ENCODE peak calls at places on chromosomes 7 and 10, in eight cellular contexts. X is heart left ventricle, R is upper lobe of left lung, U is endothelial cell of umbilical vein, Z is prostate gland, I is A549, S is tibial nerve, Y is stomach. T is an unnamed sample.

GRCh38 chr10:70324951-70325781 is 41.4 kb upstream of the NPFFR1 start:
- DNase-seq in U (no peak), R (no peak), I (no peak), Y (no peak), S (no peak), Z (no peak), X (no peak), T (no peak)

GRCh38 chr7:25647872-25648271 is 419.6 kb upstream of the NPVF start:
- DNase-seq in Y (no peak), S (no peak), I (no peak), X (no peak), R (no peak), U (no peak), Z (no peak), T (no peak)

GRCh38 chr10:77798940-77799339 is 127.6 kb downstream of the DLG5 start:
- DNase-seq in U (no peak), I (no peak), Y (no peak), S (no peak), X (no peak), Z (no peak), R (no peak), T (no peak)

GRCh38 chr10:73894245-73894971 is 16.5 kb upstream of the PLAU start:
- DNase-seq in X (no peak), I (no peak), S (no peak), R (no peak), U (peak; percentile 90), Y (no peak), Z (no peak), T (peak; percentile 41)

GRCh38 chr7:137454169-137455166 is 110.9 kb upstream of the PTN start:
- DNase-seq in I (peak; percentile 8), Z (no peak), S (no peak), R (no peak), U (peak; percentile 50), X (peak; percentile 18), Y (no peak), T (peak; percentile 46)

GRCh38 chr7:151246161-151247015 is 2.1 kb downstream of the SMARCD3 start:
- DNase-seq in Y (no peak), R (no peak), Z (no peak), S (no peak), U (no peak), X (no peak), I (peak; percentile 32), T (no peak)

GRCh38 chr10:8463853-8464252 is 409.4 kb downstream of the GATA3 start:
- DNase-seq in Y (no peak), R (no peak), X (no peak), I (no peak), Z (no peak), S (no peak), U (no peak), T (no peak)

GRCh38 chr7:25359471-25360059 is 131.3 kb upstream of the NPVF start:
- DNase-seq in Y (no peak), X (no peak), I (no peak), S (no peak), U (no peak), R (no peak), Z (no peak), T (no peak)

GRCh38 chr7:78149787-78150186 is 351.2 kb downstream of the PHTF2 start:
- DNase-seq in S (no peak), Z (no peak), X (no peak), I (no peak), R (no peak), Y (no peak), U (no peak), T (no peak)

GRCh38 chr7:122457969-122458368 is 153.4 kb upstream of the FEZF1 start:
- DNase-seq in S (no peak), X (no peak), Y (no peak), R (no peak), I (no peak), U (no peak), Z (no peak), T (no peak)

GRCh38 chr10:112435013-112435619 is 11.6 kb downstream of the ZDHHC6 start:
- DNase-seq in X (no peak), S (no peak), R (no peak), Y (no peak), U (peak; percentile 63), Z (no peak), I (peak; percentile 20), T (peak; percentile 76)

GRCh38 chr7:131845573-131846337 is 289.3 kb upstream of the PODXL start:
- DNase-seq in Z (no peak), Y (no peak), I (no peak), S (no peak), U (no peak), R (no peak), X (no peak), T (no peak)

GRCh38 chr10:29326299-29326698 is 37.4 kb downstream of the LYZL1 start:
- DNase-seq in I (no peak), U (no peak), S (no peak), Z (no peak), X (no peak), Y (no peak), R (no peak), T (no peak)

GRCh38 chr10:29323387-29323786 is 34.5 kb downstream of the LYZL1 start:
- DNase-seq in Y (no peak), I (no peak), X (no peak), R (no peak), U (no peak), Z (no peak), S (no peak), T (no peak)

GRCh38 chr10:29321656-29322055 is 32.8 kb downstream of the LYZL1 start:
- DNase-seq in R (no peak), Z (no peak), Y (no peak), X (no peak), S (no peak), I (no peak), U (no peak), T (no peak)

GRCh38 chr10:29322918-29323317 is 34.0 kb downstream of the LYZL1 start:
- DNase-seq in Z (no peak), Y (no peak), R (no peak), U (no peak), S (no peak), I (no peak), X (peak; percentile 43), T (no peak)

GRCh38 chr10:29324220-29324831 is 35.5 kb downstream of the LYZL1 start:
- DNase-seq in U (no peak), I (no peak), S (no peak), Z (no peak), R (no peak), X (no peak), Y (no peak), T (no peak)
- TF ChIP-seq POLR2A in U (no peak), I (no peak), S (no peak), Z (no peak), R (no peak), X (no peak), Y (no peak), T (no peak)

GRCh38 chr7:149624419-149625338 is 127.1 kb upstream of the ZNF746 start:
- DNase-seq in R (peak; percentile 97), Y (peak; percentile 96), Z (peak; percentile 90), X (peak; percentile 93), U (peak; percentile 89), I (peak; percentile 74), S (peak; percentile 87), T (peak; percentile 98)
- TF ChIP-seq POLR2A in R (peak; percentile 93), Y (no peak), Z (peak; percentile 74), X (peak; percentile 73), U (peak; percentile 84), I (peak; percentile 78), S (no peak), T (peak; percentile 89)

DNA sequence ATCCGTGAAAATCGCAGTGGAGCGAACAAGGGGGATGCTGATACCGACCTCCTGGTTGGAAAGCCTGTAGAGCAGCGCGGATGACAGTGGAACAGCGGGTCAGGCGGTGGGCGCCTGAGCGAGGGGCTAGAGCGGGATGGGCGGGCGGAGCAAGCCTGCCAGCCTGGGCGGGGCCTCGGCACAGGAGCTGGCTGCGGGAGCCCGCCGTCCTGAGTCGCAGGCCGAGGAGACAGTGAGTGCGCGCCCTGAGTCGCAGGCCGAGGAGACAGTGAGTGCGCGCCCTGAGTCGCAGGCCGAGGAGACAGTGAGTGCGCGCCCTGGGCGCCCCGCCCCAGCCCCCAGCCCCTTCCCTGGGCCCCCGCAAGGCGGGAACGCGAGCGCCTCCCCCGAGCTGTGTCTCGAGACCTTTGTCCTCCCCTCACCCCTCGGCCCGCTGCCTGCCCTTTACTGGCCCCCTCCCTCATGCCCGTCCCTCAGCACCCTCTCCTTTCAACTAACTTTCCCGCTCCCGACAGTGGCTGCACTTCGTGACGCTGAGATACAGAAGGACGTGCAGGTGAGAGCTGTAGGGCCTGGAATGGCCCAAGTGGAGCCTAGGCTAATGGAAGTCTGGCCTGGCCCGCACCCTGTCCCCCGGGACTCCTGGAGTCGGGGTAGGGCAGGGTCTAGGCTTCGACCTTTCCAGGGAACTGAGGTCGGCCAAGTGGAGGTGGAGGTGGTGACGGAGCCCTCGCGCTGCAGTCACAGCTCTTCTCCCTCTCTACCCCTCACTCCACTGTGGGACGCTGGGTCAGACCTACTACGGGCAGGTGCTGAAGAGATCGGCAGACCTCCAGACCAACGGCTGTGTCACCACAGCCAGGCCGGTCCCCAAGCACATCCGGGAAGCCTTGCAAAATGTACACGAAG is at the start of gene AS3MT:
- DNase-seq in S (no peak), U (peak; percentile 22), Z (peak; percentile 24), Y (no peak), I (peak; percentile 52), X (peak; percentile 19), R (peak; percentile 31), T (peak; percentile 58)
- TF ChIP-seq POLR2A in S (no peak), U (no peak), Z (peak; percentile 16), Y (no peak), I (no peak), X (no peak), R (no peak), T (no peak)

GRCh38 chr7:5525271-5526189 is 101.9 kb upstream of the TNRC18 start:
- DNase-seq in X (no peak), Z (no peak), S (no peak), I (no peak), Y (peak; percentile 40), R (no peak), U (peak; percentile 29), T (peak; percentile 75)

GRCh38 chr7:5526190-5527037 is 102.8 kb upstream of the TNRC18 start:
- DNase-seq in I (no peak), R (peak; percentile 40), X (peak; percentile 44), Z (peak; percentile 44), S (no peak), U (peak; percentile 34), Y (peak; percentile 60), T (peak; percentile 75)

GRCh38 chr7:5528071-5528814 is 104.6 kb upstream of the TNRC18 start:
- DNase-seq in S (peak; percentile 35), R (no peak), Z (peak; percentile 37), I (no peak), U (peak; percentile 30), Y (peak; percentile 58), X (peak; percentile 53), T (peak; percentile 56)

GRCh38 chr7:5519515-5519928 is 95.9 kb upstream of the TNRC18 start:
- DNase-seq in I (no peak), U (no peak), Y (no peak), R (no peak), X (no peak), Z (no peak), S (no peak), T (no peak)

DNA sequence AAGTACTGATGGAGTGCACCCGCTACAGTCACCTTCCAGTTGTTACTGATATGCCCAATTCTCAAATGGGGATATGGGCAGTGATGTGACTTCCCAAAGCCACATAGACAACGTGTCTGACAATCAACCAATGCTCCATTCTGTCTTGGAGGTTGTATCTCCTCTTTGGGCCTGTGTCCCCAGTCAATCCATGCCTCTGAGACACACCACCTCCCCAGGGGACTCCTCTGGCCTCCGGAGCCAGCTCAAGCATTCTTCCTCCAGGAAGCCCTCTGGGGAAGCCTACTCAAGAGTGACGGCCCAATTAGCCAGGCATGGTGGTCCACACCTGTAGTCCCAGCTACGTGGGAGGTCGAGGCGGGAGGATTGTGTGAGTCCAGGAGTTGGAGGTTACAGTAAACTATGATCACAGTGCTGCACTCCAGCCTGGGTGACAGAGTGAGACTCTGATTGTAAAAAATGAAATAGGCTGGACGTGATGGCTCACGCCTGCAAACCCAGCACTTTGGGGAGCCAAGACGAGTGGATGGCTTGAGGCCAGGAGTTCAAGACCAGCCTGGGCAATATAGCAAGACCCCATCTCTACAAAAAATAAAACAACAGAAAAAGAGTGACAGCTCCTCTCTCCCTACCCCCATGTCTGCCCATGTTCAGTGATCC is 99.5 kb upstream of the TNRC18 start:
- DNase-seq in Z (no peak), S (no peak), Y (no peak), R (no peak), X (no peak), U (no peak), I (no peak), T (peak; percentile 47)
- TF ChIP-seq POLR2A in Z (no peak), S (no peak), Y (no peak), R (no peak), X (no peak), U (peak; percentile 40), I (no peak), T (peak; percentile 61)

T was measured in erythroblast.